ENCODE peak calls at places on chromosomes 11 and 22, in six cellular contexts. One of them, this sample, is unnamed.

GRCh38 chr11:118098996-118099837 is 12.5 kb upstream of the SMIM35 start:
- DNase-seq in lower leg skin: no peak
- DNase-seq in pancreas: peak
- DNase-seq in progenitor cell of endocrine pancreas: no peak
- DNase-seq in activated CD8-positive, alpha-beta T cell treated with anti-CD3 and anti-CD28 coated beads for 36 hours: no peak
- DNase-seq in neural crest cell: no peak
- DNase-seq in this sample: no peak

GRCh38 chr11:4606231-4607015 is 1.6 kb downstream of the TRIM68 start:
- DNase-seq in lower leg skin: no peak
- DNase-seq in pancreas: no peak
- DNase-seq in progenitor cell of endocrine pancreas: no peak
- DNase-seq in activated CD8-positive, alpha-beta T cell treated with anti-CD3 and anti-CD28 coated beads for 36 hours: no peak
- DNase-seq in neural crest cell: no peak
- DNase-seq in this sample: no peak

GRCh38 chr11:33734441-33735165 is 1.6 kb downstream of the CD59 start:
- DNase-seq in lower leg skin: no peak
- DNase-seq in pancreas: no peak
- DNase-seq in progenitor cell of endocrine pancreas: no peak
- DNase-seq in activated CD8-positive, alpha-beta T cell treated with anti-CD3 and anti-CD28 coated beads for 36 hours: no peak
- DNase-seq in neural crest cell: no peak
- DNase-seq in this sample: no peak

GRCh38 chr22:31148953-31149627 is 8.8 kb upstream of the PLA2G3 start:
- DNase-seq in lower leg skin: no peak
- DNase-seq in pancreas: no peak
- DNase-seq in progenitor cell of endocrine pancreas: peak
- DNase-seq in activated CD8-positive, alpha-beta T cell treated with anti-CD3 and anti-CD28 coated beads for 36 hours: peak
- DNase-seq in neural crest cell: peak
- DNase-seq in this sample: no peak

GRCh38 chr11:110990316-110990715 is 255.2 kb upstream of the POU2AF2 start:
- DNase-seq in lower leg skin: no peak
- DNase-seq in pancreas: no peak
- DNase-seq in progenitor cell of endocrine pancreas: no peak
- DNase-seq in activated CD8-positive, alpha-beta T cell treated with anti-CD3 and anti-CD28 coated beads for 36 hours: no peak
- DNase-seq in neural crest cell: no peak
- DNase-seq in this sample: no peak

GRCh38 chr22:50422046-50422445 is 52.8 kb downstream of the SBF1 start:
- DNase-seq in lower leg skin: no peak
- DNase-seq in pancreas: no peak
- DNase-seq in progenitor cell of endocrine pancreas: no peak
- DNase-seq in activated CD8-positive, alpha-beta T cell treated with anti-CD3 and anti-CD28 coated beads for 36 hours: no peak
- DNase-seq in neural crest cell: no peak
- DNase-seq in this sample: no peak

GRCh38 chr11:104531075-104531474 is 367.1 kb upstream of the PDGFD start:
- DNase-seq in lower leg skin: no peak
- DNase-seq in pancreas: no peak
- DNase-seq in progenitor cell of endocrine pancreas: no peak
- DNase-seq in activated CD8-positive, alpha-beta T cell treated with anti-CD3 and anti-CD28 coated beads for 36 hours: peak
- DNase-seq in neural crest cell: no peak
- DNase-seq in this sample: no peak

GRCh38 chr11:45532552-45532951 is 132.9 kb downstream of the CHST1 start:
- DNase-seq in lower leg skin: no peak
- DNase-seq in pancreas: no peak
- DNase-seq in progenitor cell of endocrine pancreas: no peak
- DNase-seq in activated CD8-positive, alpha-beta T cell treated with anti-CD3 and anti-CD28 coated beads for 36 hours: no peak
- DNase-seq in neural crest cell: no peak
- DNase-seq in this sample: no peak

GRCh38 chr22:20319745-20320658 is at the start of gene DGCR6L:
- DNase-seq in lower leg skin: peak
- DNase-seq in pancreas: peak
- DNase-seq in progenitor cell of endocrine pancreas: peak
- DNase-seq in activated CD8-positive, alpha-beta T cell treated with anti-CD3 and anti-CD28 coated beads for 36 hours: peak
- DNase-seq in neural crest cell: peak
- DNase-seq in this sample: peak

GRCh38 chr11:16178273-16178672 is 178.1 kb downstream of the SOX6 start:
- DNase-seq in lower leg skin: no peak
- DNase-seq in pancreas: no peak
- DNase-seq in progenitor cell of endocrine pancreas: no peak
- DNase-seq in activated CD8-positive, alpha-beta T cell treated with anti-CD3 and anti-CD28 coated beads for 36 hours: no peak
- DNase-seq in neural crest cell: no peak
- DNase-seq in this sample: no peak

GRCh38 chr22:20725987-20726558 is 47.8 kb upstream of the SERPIND1 start:
- DNase-seq in lower leg skin: no peak
- DNase-seq in pancreas: no peak
- DNase-seq in progenitor cell of endocrine pancreas: no peak
- DNase-seq in activated CD8-positive, alpha-beta T cell treated with anti-CD3 and anti-CD28 coated beads for 36 hours: no peak
- DNase-seq in neural crest cell: no peak
- DNase-seq in this sample: no peak

GRCh38 chr11:60143768-60144167 is 39.1 kb downstream of the MS4A6A start:
- DNase-seq in lower leg skin: no peak
- DNase-seq in pancreas: no peak
- DNase-seq in progenitor cell of endocrine pancreas: no peak
- DNase-seq in activated CD8-positive, alpha-beta T cell treated with anti-CD3 and anti-CD28 coated beads for 36 hours: no peak
- DNase-seq in neural crest cell: no peak
- DNase-seq in this sample: no peak

GRCh38 chr11:75577198-75577597 is 15.1 kb downstream of the SERPINH1 start:
- DNase-seq in lower leg skin: no peak
- DNase-seq in pancreas: peak
- DNase-seq in progenitor cell of endocrine pancreas: no peak
- DNase-seq in activated CD8-positive, alpha-beta T cell treated with anti-CD3 and anti-CD28 coated beads for 36 hours: peak
- DNase-seq in neural crest cell: peak
- DNase-seq in this sample: peak

GRCh38 chr22:30609260-30610185 is 2.5 kb downstream of the TCN2 start:
- DNase-seq in lower leg skin: no peak
- DNase-seq in pancreas: no peak
- DNase-seq in progenitor cell of endocrine pancreas: no peak
- DNase-seq in activated CD8-positive, alpha-beta T cell treated with anti-CD3 and anti-CD28 coated beads for 36 hours: peak
- DNase-seq in neural crest cell: no peak
- DNase-seq in this sample: no peak

GRCh38 chr22:46788426-46789168 is 26.1 kb downstream of the TBC1D22A start:
- DNase-seq in lower leg skin: no peak
- DNase-seq in pancreas: no peak
- DNase-seq in progenitor cell of endocrine pancreas: no peak
- DNase-seq in activated CD8-positive, alpha-beta T cell treated with anti-CD3 and anti-CD28 coated beads for 36 hours: peak
- DNase-seq in neural crest cell: no peak
- DNase-seq in this sample: no peak

GRCh38 chr22:29184886-29185575 is 20.7 kb upstream of the EMID1 start:
- DNase-seq in lower leg skin: no peak
- DNase-seq in pancreas: no peak
- DNase-seq in progenitor cell of endocrine pancreas: no peak
- DNase-seq in activated CD8-positive, alpha-beta T cell treated with anti-CD3 and anti-CD28 coated beads for 36 hours: no peak
- DNase-seq in neural crest cell: no peak
- DNase-seq in this sample: no peak

GRCh38 chr11:11155962-11156815 is 196.9 kb downstream of the CSNK2A3 start:
- DNase-seq in lower leg skin: no peak
- DNase-seq in pancreas: no peak
- DNase-seq in progenitor cell of endocrine pancreas: peak
- DNase-seq in activated CD8-positive, alpha-beta T cell treated with anti-CD3 and anti-CD28 coated beads for 36 hours: peak
- DNase-seq in neural crest cell: peak
- DNase-seq in this sample: peak

GRCh38 chr11:72741429-72741833 is 10.8 kb downstream of the ARAP1 start:
- DNase-seq in lower leg skin: no peak
- DNase-seq in pancreas: peak
- DNase-seq in progenitor cell of endocrine pancreas: no peak
- DNase-seq in activated CD8-positive, alpha-beta T cell treated with anti-CD3 and anti-CD28 coated beads for 36 hours: peak
- DNase-seq in neural crest cell: peak
- DNase-seq in this sample: no peak

GRCh38 chr22:43393132-43393844 is 18.5 kb upstream of the MPPED1 start:
- DNase-seq in lower leg skin: no peak
- DNase-seq in pancreas: peak
- DNase-seq in progenitor cell of endocrine pancreas: peak
- DNase-seq in activated CD8-positive, alpha-beta T cell treated with anti-CD3 and anti-CD28 coated beads for 36 hours: no peak
- DNase-seq in neural crest cell: no peak
- DNase-seq in this sample: no peak

GRCh38 chr11:73156114-73156513 is 14.0 kb upstream of the FCHSD2 start:
- DNase-seq in lower leg skin: peak
- DNase-seq in pancreas: no peak
- DNase-seq in progenitor cell of endocrine pancreas: no peak
- DNase-seq in activated CD8-positive, alpha-beta T cell treated with anti-CD3 and anti-CD28 coated beads for 36 hours: no peak
- DNase-seq in neural crest cell: no peak
- DNase-seq in this sample: no peak

GRCh38 chr22:47035443-47035881 is 273.0 kb downstream of the TBC1D22A start:
- DNase-seq in lower leg skin: no peak
- DNase-seq in pancreas: peak
- DNase-seq in progenitor cell of endocrine pancreas: no peak
- DNase-seq in activated CD8-positive, alpha-beta T cell treated with anti-CD3 and anti-CD28 coated beads for 36 hours: no peak
- DNase-seq in neural crest cell: no peak
- DNase-seq in this sample: no peak

GRCh38 chr11:122100222-122101080 is 15.6 kb downstream of the BLID start:
- DNase-seq in lower leg skin: peak
- DNase-seq in pancreas: peak
- DNase-seq in progenitor cell of endocrine pancreas: no peak
- DNase-seq in activated CD8-positive, alpha-beta T cell treated with anti-CD3 and anti-CD28 coated beads for 36 hours: peak
- DNase-seq in neural crest cell: peak
- DNase-seq in this sample: no peak

GRCh38 chr11:60118333-60118732 is 29.9 kb downstream of the MS4A2 start:
- DNase-seq in lower leg skin: no peak
- DNase-seq in pancreas: no peak
- DNase-seq in progenitor cell of endocrine pancreas: no peak
- DNase-seq in activated CD8-positive, alpha-beta T cell treated with anti-CD3 and anti-CD28 coated beads for 36 hours: no peak
- DNase-seq in neural crest cell: no peak
- DNase-seq in this sample: no peak

GRCh38 chr11:71144010-71144409 is 108.4 kb downstream of the SHANK2 start:
- DNase-seq in lower leg skin: no peak
- DNase-seq in pancreas: no peak
- DNase-seq in progenitor cell of endocrine pancreas: no peak
- DNase-seq in activated CD8-positive, alpha-beta T cell treated with anti-CD3 and anti-CD28 coated beads for 36 hours: no peak
- DNase-seq in neural crest cell: no peak
- DNase-seq in this sample: no peak

GRCh38 chr11:33930317-33931021 is 38.6 kb upstream of the LMO2 start:
- DNase-seq in lower leg skin: no peak
- DNase-seq in pancreas: no peak
- DNase-seq in progenitor cell of endocrine pancreas: no peak
- DNase-seq in activated CD8-positive, alpha-beta T cell treated with anti-CD3 and anti-CD28 coated beads for 36 hours: no peak
- DNase-seq in neural crest cell: no peak
- DNase-seq in this sample: no peak

GRCh38 chr11:86143429-86144030 is 74.6 kb upstream of the PICALM start:
- DNase-seq in lower leg skin: no peak
- DNase-seq in pancreas: no peak
- DNase-seq in progenitor cell of endocrine pancreas: no peak
- DNase-seq in activated CD8-positive, alpha-beta T cell treated with anti-CD3 and anti-CD28 coated beads for 36 hours: peak
- DNase-seq in neural crest cell: no peak
- DNase-seq in this sample: no peak

GRCh38 chr22:24506802-24507438 is 11.8 kb downstream of the UPB1 start:
- DNase-seq in lower leg skin: no peak
- DNase-seq in pancreas: no peak
- DNase-seq in progenitor cell of endocrine pancreas: no peak
- DNase-seq in activated CD8-positive, alpha-beta T cell treated with anti-CD3 and anti-CD28 coated beads for 36 hours: no peak
- DNase-seq in neural crest cell: no peak
- DNase-seq in this sample: no peak

GRCh38 chr11:18792827-18793226 is 1.2 kb upstream of the PTPN5 start:
- DNase-seq in lower leg skin: no peak
- DNase-seq in pancreas: no peak
- DNase-seq in progenitor cell of endocrine pancreas: no peak
- DNase-seq in activated CD8-positive, alpha-beta T cell treated with anti-CD3 and anti-CD28 coated beads for 36 hours: no peak
- DNase-seq in neural crest cell: no peak
- DNase-seq in this sample: no peak

GRCh38 chr22:38927033-38927789 is 30.2 kb upstream of the APOBEC3A start:
- DNase-seq in lower leg skin: peak
- DNase-seq in pancreas: peak
- DNase-seq in progenitor cell of endocrine pancreas: peak
- DNase-seq in activated CD8-positive, alpha-beta T cell treated with anti-CD3 and anti-CD28 coated beads for 36 hours: peak
- DNase-seq in neural crest cell: peak
- DNase-seq in this sample: peak
- TF ChIP-seq CTCF in lower leg skin: no peak
- TF ChIP-seq CTCF in pancreas: peak
- TF ChIP-seq CTCF in progenitor cell of endocrine pancreas: peak
- TF ChIP-seq CTCF in activated CD8-positive, alpha-beta T cell treated with anti-CD3 and anti-CD28 coated beads for 36 hours: peak
- TF ChIP-seq CTCF in neural crest cell: peak
- TF ChIP-seq CTCF in this sample: peak

GRCh38 chr11:36153581-36153980 is 135.6 kb downstream of the COMMD9 start:
- DNase-seq in lower leg skin: no peak
- DNase-seq in pancreas: no peak
- DNase-seq in progenitor cell of endocrine pancreas: no peak
- DNase-seq in activated CD8-positive, alpha-beta T cell treated with anti-CD3 and anti-CD28 coated beads for 36 hours: no peak
- DNase-seq in neural crest cell: no peak
- DNase-seq in this sample: no peak
- TF ChIP-seq CTCF in lower leg skin: no peak
- TF ChIP-seq CTCF in pancreas: no peak
- TF ChIP-seq CTCF in progenitor cell of endocrine pancreas: peak
- TF ChIP-seq CTCF in activated CD8-positive, alpha-beta T cell treated with anti-CD3 and anti-CD28 coated beads for 36 hours: no peak
- TF ChIP-seq CTCF in neural crest cell: no peak
- TF ChIP-seq CTCF in this sample: no peak

DNA sequence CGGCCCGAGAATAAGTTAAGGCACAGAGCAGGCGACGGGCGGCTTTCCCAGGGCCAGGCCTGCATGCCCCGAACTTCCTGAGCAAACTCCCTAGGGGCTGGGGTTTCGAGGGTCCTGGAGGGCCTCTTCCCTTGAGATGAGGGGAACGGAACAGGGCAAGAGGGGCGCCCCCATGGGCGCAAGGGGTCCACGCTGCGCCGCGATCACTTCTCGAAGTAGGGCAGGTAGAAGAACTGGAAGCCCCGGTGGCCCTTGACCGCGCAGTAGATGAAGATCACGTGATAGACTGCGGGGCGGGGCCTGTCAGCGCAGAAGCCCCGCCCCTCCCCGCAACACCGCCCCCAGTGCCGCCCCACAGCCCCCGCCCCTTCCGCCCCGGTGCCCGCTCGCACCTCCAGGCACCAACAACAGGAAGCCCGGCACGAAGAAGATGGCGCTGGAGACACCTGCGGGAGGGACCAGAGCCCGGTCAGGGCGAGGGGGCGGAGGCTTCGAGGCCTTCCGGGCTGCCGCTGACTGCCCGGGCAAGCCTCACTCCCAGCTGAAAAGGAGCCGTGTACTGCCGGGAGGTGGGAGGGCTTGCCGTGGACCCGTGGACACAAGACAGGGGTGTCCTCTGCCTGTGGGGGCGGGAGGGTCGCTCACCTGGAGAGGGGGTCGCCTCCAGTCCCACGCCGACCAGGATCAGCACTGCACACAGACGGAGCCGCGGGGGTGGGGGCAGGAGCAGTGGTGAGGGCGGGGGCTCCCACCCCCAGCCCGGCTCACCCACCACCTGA is 4.5 kb downstream of the TMEM134 start:
- DNase-seq in lower leg skin: peak
- DNase-seq in pancreas: peak
- DNase-seq in progenitor cell of endocrine pancreas: peak
- DNase-seq in activated CD8-positive, alpha-beta T cell treated with anti-CD3 and anti-CD28 coated beads for 36 hours: peak
- DNase-seq in neural crest cell: peak
- DNase-seq in this sample: peak
- TF ChIP-seq CTCF in lower leg skin: no peak
- TF ChIP-seq CTCF in pancreas: no peak
- TF ChIP-seq CTCF in progenitor cell of endocrine pancreas: no peak
- TF ChIP-seq CTCF in activated CD8-positive, alpha-beta T cell treated with anti-CD3 and anti-CD28 coated beads for 36 hours: no peak
- TF ChIP-seq CTCF in neural crest cell: no peak
- TF ChIP-seq CTCF in this sample: no peak

GRCh38 chr11:36790450-36790849 is 192.4 kb upstream of the RAG2 start:
- DNase-seq in lower leg skin: no peak
- DNase-seq in pancreas: no peak
- DNase-seq in progenitor cell of endocrine pancreas: no peak
- DNase-seq in activated CD8-positive, alpha-beta T cell treated with anti-CD3 and anti-CD28 coated beads for 36 hours: no peak
- DNase-seq in neural crest cell: no peak
- DNase-seq in this sample: no peak

GRCh38 chr11:36791957-36792356 is 193.9 kb upstream of the RAG2 start:
- DNase-seq in lower leg skin: no peak
- DNase-seq in pancreas: no peak
- DNase-seq in progenitor cell of endocrine pancreas: no peak
- DNase-seq in activated CD8-positive, alpha-beta T cell treated with anti-CD3 and anti-CD28 coated beads for 36 hours: no peak
- DNase-seq in neural crest cell: no peak
- DNase-seq in this sample: no peak

GRCh38 chr11:36792870-36793541 is 195.0 kb upstream of the RAG2 start:
- DNase-seq in lower leg skin: no peak
- DNase-seq in pancreas: no peak
- DNase-seq in progenitor cell of endocrine pancreas: no peak
- DNase-seq in activated CD8-positive, alpha-beta T cell treated with anti-CD3 and anti-CD28 coated beads for 36 hours: no peak
- DNase-seq in neural crest cell: no peak
- DNase-seq in this sample: no peak

GRCh38 chr11:36793542-36793926 is 195.5 kb upstream of the RAG2 start:
- DNase-seq in lower leg skin: no peak
- DNase-seq in pancreas: no peak
- DNase-seq in progenitor cell of endocrine pancreas: no peak
- DNase-seq in activated CD8-positive, alpha-beta T cell treated with anti-CD3 and anti-CD28 coated beads for 36 hours: no peak
- DNase-seq in neural crest cell: peak
- DNase-seq in this sample: no peak
- TF ChIP-seq CTCF in lower leg skin: no peak
- TF ChIP-seq CTCF in pancreas: no peak
- TF ChIP-seq CTCF in progenitor cell of endocrine pancreas: peak
- TF ChIP-seq CTCF in activated CD8-positive, alpha-beta T cell treated with anti-CD3 and anti-CD28 coated beads for 36 hours: no peak
- TF ChIP-seq CTCF in neural crest cell: peak
- TF ChIP-seq CTCF in this sample: no peak

This sample was measured in CD4-positive, alpha-beta T cell.